ENCODE peak calls at places on chromosomes 5 and 9, in seven cellular contexts. O is foreskin fibroblast, B is choroid plexus epithelial cell, K is pancreas, Y is LNCaP clone FGC, X is PC-9, J is PC-3. Z is an unnamed sample.

GRCh38 chr9:131693163-131693562 is 46.7 kb downstream of the RAPGEF1 start:
- DNase-seq in K (no peak), Y (no peak), O (no peak), J (no peak), X (no peak), B (no peak), Z (no peak)

GRCh38 chr9:38008168-38009034 is 60.6 kb downstream of the SHB start:
- DNase-seq in J (peak; percentile 94), B (peak; percentile 94), O (peak; percentile 93), X (peak; percentile 74), Y (peak; percentile 75), K (no peak), Z (peak; percentile 97)

GRCh38 chr5:41083306-41083705 is 12.2 kb upstream of the MROH2B start:
- DNase-seq in K (no peak), J (peak; percentile 17), O (no peak), Y (no peak), X (no peak), B (peak; percentile 23), Z (no peak)

GRCh38 chr5:3249401-3249800 is 346.2 kb upstream of the IRX1 start:
- DNase-seq in J (no peak), O (no peak), K (no peak), Y (no peak), X (no peak), B (no peak), Z (no peak)

GRCh38 chr5:126062471-126062870 is 360.7 kb upstream of the GRAMD2B start:
- DNase-seq in Y (no peak), K (no peak), J (no peak), X (no peak), B (no peak), O (no peak), Z (no peak)

GRCh38 chr5:151798674-151799073 is 26.9 kb downstream of the G3BP1 start:
- DNase-seq in J (no peak), Y (no peak), O (no peak), K (no peak), B (no peak), X (no peak), Z (peak; percentile 18)

GRCh38 chr9:69442486-69442885 is 117.5 kb downstream of the ENTREP1 start:
- DNase-seq in Y (no peak), X (no peak), B (no peak), K (no peak), O (no peak), J (no peak), Z (no peak)

GRCh38 chr5:41193462-41194166 is 19.7 kb downstream of the C6 start:
- DNase-seq in J (peak; percentile 87), O (peak; percentile 1), K (peak; percentile 95), Y (peak; percentile 72), X (peak; percentile 17), B (peak; percentile 99), Z (peak; percentile 12)

GRCh38 chr5:179839328-179840256 is 18.9 kb downstream of the SQSTM1 start:
- DNase-seq in X (no peak), Y (no peak), J (no peak), K (peak; percentile 86), B (peak; percentile 51), O (peak; percentile 57), Z (no peak)

GRCh38 chr5:143094087-143094511 is 309.4 kb downstream of the NR3C1 start:
- DNase-seq in X (no peak), Y (no peak), K (no peak), B (peak; percentile 9), J (no peak), O (no peak), Z (peak; percentile 56)

GRCh38 chr5:163841-164240 is 27.5 kb upstream of the LRRC14B start:
- DNase-seq in X (no peak), O (no peak), Y (no peak), K (no peak), J (no peak), B (no peak), Z (no peak)

GRCh38 chr5:84816746-84817547 is 432.3 kb upstream of the EDIL3 start:
- DNase-seq in J (no peak), K (no peak), Y (peak; percentile 0), X (no peak), B (peak; percentile 18), O (no peak), Z (peak; percentile 60)

GRCh38 chr5:41869150-41869738 is 981 bp downstream of the OXCT1 start:
- DNase-seq in X (no peak), J (peak; percentile 31), O (peak; percentile 62), B (peak; percentile 25), K (peak; percentile 23), Y (no peak), Z (peak; percentile 42)

GRCh38 chr9:77981332-77981731 is 50.3 kb downstream of the GNAQ start:
- DNase-seq in X (peak; percentile 77), B (peak; percentile 61), J (no peak), O (peak; percentile 64), Y (no peak), K (peak; percentile 58), Z (peak; percentile 96)

GRCh38 chr5:151094054-151094858 is 13.4 kb upstream of the TNIP1 start:
- DNase-seq in B (peak; percentile 48), K (no peak), O (peak; percentile 35), J (peak; percentile 63), Y (no peak), X (no peak), Z (peak; percentile 57)

GRCh38 chr9:70802206-70802605 is 319.2 kb downstream of the TRPM3 start:
- DNase-seq in K (no peak), J (no peak), O (peak; percentile 85), X (no peak), Y (no peak), B (peak; percentile 81), Z (no peak)

GRCh38 chr5:180198208-180198607 is 10.8 kb downstream of the RASGEF1C start:
- DNase-seq in X (no peak), K (no peak), O (no peak), B (no peak), J (no peak), Y (no peak), Z (no peak)

GRCh38 chr9:4828776-4829175 is 36.0 kb downstream of the RCL1 start:
- DNase-seq in B (peak; percentile 49), J (peak; percentile 70), X (no peak), O (peak; percentile 77), K (peak; percentile 35), Y (peak; percentile 21), Z (peak; percentile 22)

GRCh38 chr9:128615571-128615970 is 41.1 kb downstream of the DYNC2I2 start:
- DNase-seq in X (no peak), B (no peak), O (no peak), K (no peak), Y (no peak), J (no peak), Z (no peak)

GRCh38 chr5:90421136-90421535 is 11.6 kb upstream of the CETN3 start:
- DNase-seq in K (no peak), J (peak; percentile 32), O (peak; percentile 18), X (no peak), B (peak; percentile 58), Y (no peak), Z (no peak)

GRCh38 chr5:3197699-3198098 is 397.9 kb upstream of the IRX1 start:
- DNase-seq in K (no peak), J (no peak), Y (no peak), X (no peak), O (no peak), B (no peak), Z (no peak)

GRCh38 chr5:123708074-123708806 is 196.3 kb downstream of the CSNK1G3 start:
- DNase-seq in K (no peak), O (peak; percentile 96), X (no peak), B (peak; percentile 75), J (peak; percentile 83), Y (no peak), Z (peak; percentile 39)

GRCh38 chr5:81779125-81779934 is 28.4 kb upstream of the SSBP2 start:
- DNase-seq in Y (peak; percentile 32), J (peak; percentile 15), O (peak; percentile 48), X (peak; percentile 34), K (peak; percentile 58), B (peak; percentile 56), Z (peak; percentile 27)

GRCh38 chr5:33439905-33440481 is 772 bp upstream of the TARS1 start:
- DNase-seq in K (no peak), O (no peak), Y (no peak), J (peak; percentile 8), B (no peak), X (no peak), Z (no peak)
- H3K4me3 ChIP-seq in K (peak overlapping the region; percentile 50), O (peak overlapping the region; percentile 64), Y (peak overlapping the region; percentile 87), J (peak overlapping the region; percentile 92), B (peak overlapping the region; percentile 89), X (peak overlapping the region; percentile 88), Z (peak overlapping the region; percentile 97)

GRCh38 chr9:81292056-81292805 is 397.1 kb downstream of the TLE1 start:
- DNase-seq in J (no peak), X (no peak), Y (no peak), K (no peak), O (no peak), B (no peak), Z (no peak)
- TF ChIP-seq CTCF in J (no peak), X (no peak), Y (no peak), K (no peak), O (no peak), B (no peak), Z (no peak)

DNA sequence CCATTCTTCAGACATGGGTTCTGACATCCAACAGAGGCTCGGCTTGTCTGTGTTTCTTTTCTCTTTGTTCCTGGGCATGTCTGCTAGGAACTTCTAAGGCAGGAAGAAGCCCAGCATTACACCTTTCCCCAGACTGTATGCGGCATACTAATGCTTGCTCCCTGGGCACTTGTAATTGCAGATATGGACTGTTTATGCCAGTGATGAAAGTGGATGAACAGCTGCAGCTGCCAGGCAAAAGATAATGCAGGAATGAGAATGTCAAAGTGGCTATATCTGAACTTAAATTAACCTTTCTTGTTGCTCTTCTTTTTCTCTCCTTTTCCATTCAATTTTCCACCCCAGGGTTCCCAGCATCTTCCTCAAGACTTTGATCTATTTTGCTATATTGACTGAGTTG is 344.3 kb downstream of the MAN2A1 start:
- DNase-seq in K (no peak), Y (no peak), O (no peak), B (no peak), J (no peak), X (no peak), Z (no peak)
- H3K4me3 ChIP-seq in K (no peak overlapping the region), Y (no peak overlapping the region), O (no peak overlapping the region), B (no peak overlapping the region), J (no peak overlapping the region), X (no peak overlapping the region), Z (no peak overlapping the region)

GRCh38 chr9:108724122-108724521 is 131.7 kb downstream of the ACTL7B start:
- DNase-seq in B (no peak), J (no peak), K (no peak), X (no peak), O (no peak), Y (no peak), Z (peak; percentile 73)

GRCh38 chr9:108720191-108720642 is 135.6 kb downstream of the ACTL7B start:
- DNase-seq in Y (no peak), O (no peak), X (no peak), B (no peak), J (no peak), K (no peak), Z (no peak)

GRCh38 chr9:108724669-108725068 is 131.1 kb downstream of the ACTL7B start:
- DNase-seq in K (no peak), B (no peak), J (no peak), O (peak; percentile 55), X (no peak), Y (no peak), Z (peak; percentile 67)

GRCh38 chr9:108727580-108728056 is 128.2 kb downstream of the ACTL7B start:
- DNase-seq in Y (no peak), J (no peak), K (no peak), X (no peak), B (no peak), O (peak; percentile 40), Z (no peak)

DNA sequence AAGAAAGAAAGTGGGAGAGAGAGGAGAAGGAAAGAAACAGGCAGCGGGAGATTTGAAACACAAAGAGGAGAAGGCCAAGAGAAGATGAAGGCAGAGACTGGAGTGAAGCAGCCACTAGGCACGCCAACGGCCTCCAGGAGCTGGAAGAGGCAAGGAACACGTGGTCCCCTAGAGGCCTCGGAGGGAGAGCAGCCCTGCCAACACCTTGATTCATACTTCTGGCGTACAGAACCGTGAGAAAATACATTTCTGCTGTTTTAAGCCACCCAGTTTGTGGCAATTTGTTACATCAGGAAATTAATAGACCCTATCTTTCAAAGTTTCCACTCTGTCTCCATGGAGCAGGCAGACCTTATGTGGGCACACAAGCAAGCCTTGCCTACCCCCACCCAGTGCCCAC is 133.4 kb downstream of the ACTL7B start:
- DNase-seq in O (no peak), J (no peak), X (no peak), B (no peak), K (no peak), Y (no peak), Z (no peak)
- TF ChIP-seq CTCF in O (no peak), J (no peak), X (no peak), B (no peak), K (no peak), Y (no peak), Z (no peak)

Z was measured in epithelial cell of esophagus.